ENCODE peak calls at places on chromosomes 3 and 15, in ten cellular contexts. L, J, K, F, Q, Y, V, D, Z and I are unnamed samples.

GRCh38 chr3:177905173-177905894 is 630.9 kb upstream of the KCNMB2 start:
- DNase-seq in K (peak; percentile 76), Y (peak; percentile 15), V (no peak), J (no peak), Z (no peak), F (no peak), L (no peak), D (no peak), Q (no peak), I (no peak)

GRCh38 chr3:41095702-41096101 is 103.6 kb upstream of the CTNNB1 start:
- DNase-seq in V (no peak), Z (no peak), F (no peak), L (no peak), Q (no peak), D (no peak), J (no peak), K (no peak), Y (no peak), I (no peak)

GRCh38 chr3:46575577-46576222 is 9.6 kb upstream of the LRRC2 start:
- DNase-seq in L (no peak), Q (no peak), F (no peak), Z (no peak), D (peak; percentile 76), K (no peak), J (no peak), V (no peak), Y (no peak), I (no peak)

GRCh38 chr15:33068007-33068441 is 126.5 kb downstream of the FMN1 start:
- DNase-seq in J (peak; percentile 28), V (peak; percentile 89), Z (no peak), D (peak; percentile 57), L (peak; percentile 42), Y (peak; percentile 71), Q (no peak), F (no peak), K (peak; percentile 68), I (peak; percentile 69)

GRCh38 chr3:119557874-119558264 is 1.5 kb downstream of the CD80 start:
- DNase-seq in L (no peak), Y (no peak), Z (no peak), D (no peak), F (no peak), J (no peak), V (no peak), Q (no peak), K (no peak), I (no peak)

GRCh38 chr3:153734777-153735551 is 386.2 kb upstream of the ARHGEF26 start:
- DNase-seq in J (peak; percentile 73), Z (no peak), Y (peak; percentile 94), L (no peak), V (no peak), D (no peak), K (peak; percentile 77), F (no peak), Q (no peak), I (no peak)

GRCh38 chr3:39064646-39065045 is 12.8 kb downstream of the WDR48 start:
- DNase-seq in K (peak; percentile 73), D (no peak), Z (no peak), V (no peak), J (no peak), Y (no peak), Q (no peak), F (no peak), L (no peak), I (no peak)

GRCh38 chr3:38168988-38169363 is 3.6 kb downstream of the OXSR1 start:
- DNase-seq in J (no peak), F (no peak), K (peak; percentile 74), Q (no peak), D (no peak), Y (peak; percentile 69), L (no peak), Z (no peak), V (no peak), I (no peak)

GRCh38 chr15:26773485-26773877 is 615 bp upstream of the GABRB3 start:
- DNase-seq in J (peak; percentile 10), L (peak; percentile 86), Q (no peak), F (no peak), V (no peak), Z (no peak), D (peak; percentile 46), Y (no peak), K (no peak), I (no peak)

GRCh38 chr3:45659661-45660566 is 29.3 kb upstream of the SACM1L start:
- DNase-seq in V (peak; percentile 36), Z (peak; percentile 71), J (peak; percentile 84), K (peak; percentile 84), Q (peak; percentile 55), Y (peak; percentile 81), L (peak; percentile 71), D (peak; percentile 91), F (peak; percentile 41), I (peak; percentile 56)

GRCh38 chr3:3799173-3800075 is at the start of gene LRRN1:
- DNase-seq in K (peak; percentile 22), V (peak; percentile 91), Z (no peak), Y (no peak), J (peak; percentile 93), L (peak; percentile 95), Q (no peak), F (no peak), D (peak; percentile 96), I (peak; percentile 20)

GRCh38 chr3:50182533-50183099 is 8.8 kb upstream of the GNAT1 start:
- DNase-seq in L (no peak), Y (no peak), V (no peak), Z (no peak), D (no peak), Q (no peak), K (no peak), J (no peak), F (no peak), I (peak; percentile 52)

GRCh38 chr3:147393261-147393964 is 12.9 kb downstream of the ZIC4 start:
- DNase-seq in K (peak; percentile 88), Y (no peak), Q (no peak), J (no peak), F (no peak), V (no peak), L (peak; percentile 88), Z (no peak), D (peak; percentile 94), I (no peak)

GRCh38 chr3:117893638-117894037 is 1141.0 kb downstream of the IGSF11 start:
- DNase-seq in Y (peak; percentile 28), F (no peak), Q (peak; percentile 1), J (no peak), K (peak; percentile 14), Z (no peak), V (no peak), L (no peak), D (no peak), I (no peak)

GRCh38 chr3:133258358-133258757 is 141.5 kb upstream of the BFSP2 start:
- DNase-seq in Q (no peak), Y (peak; percentile 1), D (no peak), J (no peak), V (no peak), L (no peak), Z (no peak), F (no peak), K (peak; percentile 5), I (no peak)

GRCh38 chr15:81038975-81039607 is 38.4 kb downstream of the TLNRD1 start:
- DNase-seq in J (peak; percentile 49), F (no peak), Y (no peak), Q (no peak), D (no peak), Z (no peak), K (no peak), V (peak; percentile 36), L (no peak), I (no peak)

DNA sequence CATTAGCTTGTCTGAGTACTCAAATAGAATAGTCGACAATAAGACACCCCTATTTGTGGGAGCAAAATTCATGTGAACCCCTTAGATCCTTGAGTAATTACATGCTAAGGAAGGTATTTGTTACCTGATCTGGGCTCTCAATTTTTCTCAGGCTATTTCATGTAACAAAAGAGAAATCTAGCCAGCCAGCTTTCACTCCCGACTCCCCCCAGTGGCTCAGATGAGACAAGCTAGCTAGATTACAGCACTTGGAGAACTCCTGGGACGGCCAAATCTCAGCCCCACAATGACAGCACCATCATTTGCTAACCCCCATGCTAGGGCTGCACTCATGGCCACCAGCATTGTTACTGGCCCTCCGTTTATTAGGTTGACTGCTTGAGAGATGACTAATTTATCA is 41.3 kb downstream of the GLDN start:
- DNase-seq in Q (peak; percentile 12), K (peak; percentile 79), Y (peak; percentile 60), D (peak; percentile 90), Z (peak; percentile 80), V (peak; percentile 49), F (peak; percentile 16), L (peak; percentile 56), J (peak; percentile 74), I (no peak)
- H3K9me2 ChIP-seq in Q (no peaks in the 10 kb centered on the region), K (no peaks in the 10 kb centered on the region), Y (no peaks in the 10 kb centered on the region), D (peaks cover 4% of the 10 kb centered on the region), Z (no peaks in the 10 kb centered on the region), V (no peaks in the 10 kb centered on the region), F (no peaks in the 10 kb centered on the region), L (no peaks in the 10 kb centered on the region), J (no peaks in the 10 kb centered on the region), I (no peaks in the 10 kb centered on the region)

DNA sequence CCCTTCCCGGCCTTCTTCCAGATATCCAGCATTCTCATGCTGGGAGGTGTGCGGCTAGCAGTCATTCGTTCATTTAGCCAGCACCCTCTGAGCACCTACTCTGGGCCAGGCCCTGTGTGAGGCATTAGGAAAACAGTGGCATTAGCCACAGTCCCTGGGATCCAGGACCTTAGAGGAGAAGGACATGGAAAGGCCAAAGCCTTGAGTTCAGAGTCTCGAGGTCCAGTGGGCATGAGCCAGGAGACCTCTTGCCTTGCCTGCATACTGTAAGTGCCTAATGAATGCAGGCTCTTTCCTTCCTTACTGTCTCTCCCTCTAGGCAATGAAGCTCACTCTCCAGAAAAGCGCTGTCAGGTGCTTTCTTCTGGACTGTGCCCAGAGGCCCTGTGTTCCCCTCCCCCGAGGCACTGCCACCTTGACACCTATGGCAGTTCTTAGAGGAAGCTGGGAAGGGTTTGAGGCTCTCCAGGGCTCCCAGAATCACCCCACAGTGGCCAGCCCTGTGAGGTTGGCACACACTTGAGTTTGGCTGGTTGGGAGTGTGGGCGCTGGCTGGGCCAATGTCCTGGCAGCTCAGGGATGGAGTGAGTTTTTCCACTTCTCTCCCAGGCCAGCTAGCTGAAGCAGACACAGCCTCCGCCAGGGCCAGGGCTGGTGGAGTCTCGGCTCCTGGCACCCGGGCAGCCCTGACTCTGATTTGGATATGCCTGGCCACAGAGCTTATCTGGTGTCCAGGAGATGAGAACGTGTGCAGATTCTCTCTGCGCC is 5.3 kb downstream of the CORO2B start:
- DNase-seq in Z (no peak), V (no peak), Q (no peak), Y (no peak), L (no peak), J (no peak), D (no peak), K (no peak), F (no peak), I (no peak)
- H3K27ac ChIP-seq in Z (no peak overlapping the region), V (no peak overlapping the region), Q (no peak overlapping the region), Y (no peak overlapping the region), L (no peak overlapping the region), J (no peak overlapping the region), D (no peak overlapping the region), K (no peak overlapping the region), F (no peak overlapping the region), I (no peak overlapping the region)

GRCh38 chr3:151969026-151969658 is 95.7 kb downstream of the SUCNR1 start:
- DNase-seq in J (no peak), Q (no peak), Z (no peak), D (peak; percentile 70), L (no peak), K (no peak), Y (no peak), F (no peak), V (no peak), I (no peak)
- H3K9me2 ChIP-seq in J (no peaks in the 10 kb centered on the region), Q (no peaks in the 10 kb centered on the region), Z (no peaks in the 10 kb centered on the region), D (no peaks in the 10 kb centered on the region), L (no peaks in the 10 kb centered on the region), K (no peaks in the 10 kb centered on the region), Y (no peaks in the 10 kb centered on the region), F (no peaks in the 10 kb centered on the region), V (no peaks in the 10 kb centered on the region), I (no peaks in the 10 kb centered on the region)

GRCh38 chr3:108319428-108320053 is 23.2 kb downstream of the HHLA2 start:
- DNase-seq in Q (no peak), J (no peak), K (no peak), D (no peak), Y (peak; percentile 85), L (no peak), F (no peak), Z (no peak), V (no peak), I (peak; percentile 28)
- H3K27ac ChIP-seq in Q (no peak overlapping the region), J (no peak overlapping the region), K (no peak overlapping the region), D (no peak overlapping the region), Y (no peak overlapping the region), L (no peak overlapping the region), F (no peak overlapping the region), Z (no peak overlapping the region), V (no peak overlapping the region), I (no peak overlapping the region)